ENCODE peak calls at places on chromosomes 3 and 15, in eight cellular contexts. G is dorsolateral prefrontal cortex, T is D721Med, M is OCI-LY7, C is AG09319, W is lower lobe of right lung, J is RWPE1, D is NB4. Z is an unnamed sample.

GRCh38 chr15:50854594-50855490 is 53.6 kb upstream of the AP4E1 start:
- DNase-seq in G (no peak), T (no peak), M (peak; percentile 65), C (peak; percentile 11), W (no peak), J (peak; percentile 45), D (peak; percentile 55), Z (peak; percentile 88)

GRCh38 chr3:49025005-49025792 is 3.3 kb downstream of the NDUFAF3 start:
- DNase-seq in G (no peak), T (no peak), M (no peak), C (no peak), W (no peak), J (no peak), D (peak; percentile 96), Z (no peak)

GRCh38 chr3:169818330-169818729 is 5.6 kb upstream of the LRRC34 start:
- DNase-seq in G (no peak), T (no peak), M (no peak), C (no peak), W (no peak), J (no peak), D (no peak), Z (peak; percentile 9)

GRCh38 chr3:155701882-155702465 is 42.9 kb downstream of the PLCH1 start:
- DNase-seq in G (no peak), T (peak; percentile 20), M (peak; percentile 76), C (peak; percentile 18), W (no peak), J (peak; percentile 41), D (peak; percentile 60), Z (peak; percentile 32)

GRCh38 chr15:40928351-40928974 is 677 bp upstream of the DLL4 start:
- DNase-seq in G (no peak), T (no peak), M (no peak), C (no peak), W (no peak), J (no peak), D (no peak), Z (no peak)

GRCh38 chr15:42384597-42384996 is 25.3 kb downstream of the CAPN3 start:
- DNase-seq in G (no peak), T (no peak), M (no peak), C (no peak), W (no peak), J (no peak), D (peak; percentile 61), Z (no peak)

GRCh38 chr3:185717627-185718330 is 107.1 kb downstream of the IGF2BP2 start:
- DNase-seq in G (no peak), T (no peak), M (no peak), C (no peak), W (no peak), J (no peak), D (no peak), Z (peak; percentile 89)

GRCh38 chr3:154220462-154220861 is 99.3 kb downstream of the ARHGEF26 start:
- DNase-seq in G (no peak), T (no peak), M (no peak), C (no peak), W (no peak), J (no peak), D (no peak), Z (no peak)

GRCh38 chr3:45507820-45508317 is 86.7 kb upstream of the LIMD1 start:
- DNase-seq in G (no peak), T (no peak), M (no peak), C (no peak), W (no peak), J (no peak), D (no peak), Z (no peak)

GRCh38 chr3:62119139-62119538 is 254.2 kb downstream of the FEZF2 start:
- DNase-seq in G (no peak), T (no peak), M (no peak), C (no peak), W (no peak), J (no peak), D (no peak), Z (no peak)

GRCh38 chr15:51908312-51908711 is 63.3 kb downstream of the LEO1 start:
- DNase-seq in G (no peak), T (no peak), M (no peak), C (no peak), W (no peak), J (no peak), D (no peak), Z (no peak)

GRCh38 chr15:51909591-51909990 is 62.0 kb downstream of the LEO1 start:
- DNase-seq in G (no peak), T (no peak), M (no peak), C (no peak), W (no peak), J (no peak), D (no peak), Z (no peak)

GRCh38 chr15:51904931-51905330 is 66.6 kb downstream of the LEO1 start:
- DNase-seq in G (no peak), T (no peak), M (no peak), C (no peak), W (no peak), J (no peak), D (no peak), Z (no peak)

GRCh38 chr15:51912528-51912927 is 59.0 kb downstream of the LEO1 start:
- DNase-seq in G (no peak), T (no peak), M (no peak), C (no peak), W (no peak), J (no peak), D (no peak), Z (no peak)

DNA sequence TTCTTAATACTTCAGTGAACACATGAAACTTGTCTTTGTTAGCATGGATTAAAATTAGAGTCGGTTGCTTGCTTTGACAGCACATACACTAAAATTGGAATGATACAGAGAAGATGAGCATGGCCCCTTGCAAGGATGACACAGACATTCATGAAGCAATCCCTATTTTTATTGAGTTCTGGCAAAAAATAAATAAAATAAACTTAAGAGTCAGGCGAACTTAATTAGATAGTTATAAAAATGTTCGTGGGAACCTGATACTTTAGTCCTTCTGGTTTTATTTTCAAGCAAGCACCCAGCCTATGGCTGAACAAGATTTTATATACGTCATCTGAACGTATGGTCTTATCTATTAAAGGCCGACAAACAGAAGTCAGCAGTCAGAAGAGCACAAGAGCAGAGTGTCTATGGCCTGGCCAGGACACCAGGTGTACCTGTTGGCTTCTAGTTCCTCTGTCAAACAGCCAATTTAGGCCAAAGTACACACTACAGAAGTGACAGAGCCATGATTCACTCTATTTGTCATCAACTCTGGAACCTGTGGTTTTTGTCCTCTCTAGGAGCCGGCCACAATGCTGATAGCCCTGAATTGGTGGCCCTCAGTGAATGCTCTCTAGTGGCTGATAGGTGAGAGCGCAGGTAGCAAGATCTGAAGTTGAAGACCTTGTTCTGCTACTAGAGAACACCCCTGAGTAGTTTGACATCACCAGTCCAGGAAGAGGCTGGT is 64.3 kb downstream of the LEO1 start:
- DNase-seq in G (no peak), T (no peak), M (no peak), C (no peak), W (no peak), J (peak; percentile 15), D (no peak), Z (peak; percentile 22)
- TF ChIP-seq CTCF in G (no peak), T (no peak), M (peak; percentile 37), C (no peak), W (no peak), J (no peak), D (no peak), Z (peak; percentile 42)

DNA sequence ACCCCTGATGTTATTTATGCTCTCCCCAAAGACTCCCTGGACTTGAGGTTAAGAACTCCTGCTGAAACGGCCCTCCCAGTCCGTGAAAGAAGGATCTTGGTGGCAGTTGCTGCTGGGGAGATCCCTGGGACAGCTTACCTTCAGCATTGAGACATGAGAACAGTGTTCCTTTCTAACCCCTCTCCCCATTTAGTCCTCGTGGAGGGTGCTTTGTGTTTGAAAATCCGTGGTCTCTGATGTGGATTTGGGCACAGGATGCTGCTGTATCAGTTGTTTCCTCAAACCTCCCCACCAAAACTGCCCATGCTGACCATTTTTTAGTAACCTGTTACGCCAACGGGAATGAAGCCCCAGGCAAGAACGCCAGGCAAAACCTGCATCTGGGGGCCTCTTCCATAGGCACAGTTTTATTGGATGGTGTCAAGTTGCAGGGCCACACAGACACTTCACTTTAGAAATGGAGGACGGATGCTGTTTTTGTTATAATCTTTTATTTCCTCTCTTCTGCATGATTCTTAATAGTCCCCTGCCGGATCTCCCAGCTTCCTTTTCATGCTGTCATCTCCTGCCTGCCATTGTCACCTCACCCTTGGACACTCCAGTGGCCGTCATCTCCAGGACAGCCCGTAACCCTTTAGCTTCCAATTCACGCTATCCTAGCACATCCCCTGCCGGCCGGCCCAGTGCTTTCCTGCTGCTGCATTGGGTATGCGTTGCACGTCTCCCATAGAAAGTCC is 31.7 kb upstream of the CEMIP start:
- DNase-seq in G (no peak), T (no peak), M (no peak), C (no peak), W (no peak), J (no peak), D (no peak), Z (no peak)
- TF ChIP-seq CTCF in G (no peak), T (no peak), M (no peak), C (no peak), W (no peak), J (no peak), D (no peak), Z (no peak)

GRCh38 chr3:195270350-195271115 is 426 bp downstream of the XXYLT1 start:
- DNase-seq in G (peak; percentile 56), T (no peak), M (peak; percentile 84), C (no peak), W (no peak), J (peak; percentile 57), D (peak; percentile 80), Z (peak; percentile 75)
- TF ChIP-seq CTCF in G (peak; percentile 67), T (peak; percentile 43), M (peak; percentile 71), C (peak; percentile 32), W (peak; percentile 60), J (peak; percentile 66), D (peak; percentile 22), Z (peak; percentile 77)

DNA sequence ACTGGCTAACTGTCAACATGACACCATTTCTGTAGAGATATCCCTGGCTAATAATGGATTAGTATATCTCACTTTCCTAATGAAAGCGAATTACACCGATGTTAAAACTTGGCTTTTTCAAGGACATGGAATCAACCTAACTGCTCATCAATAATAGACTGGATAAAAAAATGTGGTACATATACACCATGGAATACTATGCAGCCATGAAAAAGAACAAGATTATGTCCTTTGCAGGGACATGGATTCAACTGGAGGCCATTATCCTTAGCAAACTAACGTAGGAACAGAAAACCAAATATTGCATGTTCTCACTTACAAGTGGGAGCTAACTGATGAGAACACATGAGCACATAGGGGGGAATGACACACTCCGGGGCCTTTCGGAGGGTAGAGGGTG is 62.6 kb downstream of the ZIC1 start:
- DNase-seq in G (no peak), T (no peak), M (no peak), C (no peak), W (no peak), J (no peak), D (no peak), Z (no peak)
- TF ChIP-seq CTCF in G (no peak), T (no peak), M (no peak), C (no peak), W (no peak), J (no peak), D (no peak), Z (no peak)

DNA sequence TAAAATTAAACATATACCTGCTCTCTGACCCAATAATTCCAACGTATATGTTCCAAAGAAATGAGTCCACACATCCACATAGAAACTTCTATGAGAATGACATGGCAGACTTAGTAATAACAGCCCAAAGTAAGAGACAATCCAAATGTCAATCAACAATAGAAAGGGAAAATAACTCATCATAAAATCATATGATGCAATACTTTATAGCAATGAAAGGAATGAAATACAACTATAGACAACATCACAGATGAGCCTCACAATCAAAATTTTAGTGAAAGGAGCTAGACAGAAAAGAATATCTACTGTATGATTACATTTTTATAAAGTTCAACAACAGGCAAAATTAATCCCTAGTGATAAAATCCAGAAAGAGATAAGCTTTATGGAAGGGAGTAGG is 23.6 kb upstream of the KCNH8 start:
- DNase-seq in G (no peak), T (no peak), M (no peak), C (no peak), W (no peak), J (no peak), D (no peak), Z (no peak)
- TF ChIP-seq CTCF in G (no peak), T (no peak), M (no peak), C (no peak), W (no peak), J (no peak), D (no peak), Z (no peak)